ENCODE peak calls at places on chromosome 13, in ten cellular contexts. V is HFFc6; D is MV-4-11; G is psoas muscle; A is H7; X is WTC11; P is astrocyte; S is stimulated activated CD8-positive, alpha-beta memory T cell treated with anti-CD3 and anti-CD28 coated beads, Interleukin-15, amount 100 ng/mL, for 1 hour; U is uterus; M is lower leg skin. E is an unnamed sample.

GRCh38 chr13:99498304-99499161 is 2.7 kb upstream of the TM9SF2 start:
- DNase-seq in V (peak; percentile 96), D (peak; percentile 92), G (peak; percentile 98), A (peak; percentile 98), X (peak; percentile 98), P (peak; percentile 94), S (peak; percentile 88), U (peak; percentile 96), M (peak; percentile 97), E (peak; percentile 81)

GRCh38 chr13:77857810-77858209 is 60.8 kb downstream of the EDNRB start:
- DNase-seq in V (no peak), D (no peak), G (no peak), A (no peak), X (no peak), P (peak; percentile 47), S (no peak), U (no peak), M (no peak), E (no peak)

GRCh38 chr13:112606125-112607001 is 18.4 kb upstream of the TUBGCP3 start:
- DNase-seq in V (peak; percentile 84), D (peak; percentile 78), G (peak; percentile 96), A (peak; percentile 97), X (peak; percentile 96), P (peak; percentile 60), S (peak; percentile 74), U (peak; percentile 91), M (peak; percentile 86), E (peak; percentile 72)

GRCh38 chr13:23579072-23579885 is 9.1 kb downstream of the TNFRSF19 start:
- DNase-seq in V (peak; percentile 77), D (peak; percentile 52), G (peak; percentile 96), A (peak; percentile 98), X (peak; percentile 95), P (peak; percentile 66), S (peak; percentile 85), U (peak; percentile 90), M (peak; percentile 89), E (peak; percentile 77)

GRCh38 chr13:79307866-79308298 is 98.2 kb downstream of the RBM26 start:
- DNase-seq in V (peak; percentile 39), D (no peak), G (peak; percentile 39), A (no peak), X (no peak), P (peak; percentile 23), S (no peak), U (no peak), M (no peak), E (no peak)

GRCh38 chr13:80862466-80862865 is 521.5 kb upstream of the SPRY2 start:
- DNase-seq in V (no peak), D (no peak), G (no peak), A (no peak), X (no peak), P (no peak), S (no peak), U (no peak), M (no peak), E (no peak)

GRCh38 chr13:109708014-109708617 is 78.3 kb downstream of the IRS2 start:
- DNase-seq in V (no peak), D (peak; percentile 17), G (no peak), A (no peak), X (no peak), P (no peak), S (no peak), U (no peak), M (no peak), E (no peak)

GRCh38 chr13:97974773-97975172 is 21.3 kb downstream of the IPO5 start:
- DNase-seq in V (no peak), D (no peak), G (no peak), A (no peak), X (no peak), P (no peak), S (no peak), U (no peak), M (no peak), E (no peak)

GRCh38 chr13:66618702-66619101 is 611.4 kb downstream of the PCDH9 start:
- DNase-seq in V (peak; percentile 51), D (peak; percentile 6), G (no peak), A (peak; percentile 31), X (no peak), P (peak; percentile 46), S (no peak), U (no peak), M (no peak), E (no peak)

GRCh38 chr13:40170982-40171381 is 495.5 kb downstream of the FOXO1 start:
- DNase-seq in V (no peak), D (no peak), G (no peak), A (no peak), X (no peak), P (no peak), S (no peak), U (no peak), M (no peak), E (no peak)

GRCh38 chr13:40786568-40786996 is 2.8 kb upstream of the SLC25A15 start:
- DNase-seq in V (no peak), D (peak; percentile 30), G (no peak), A (no peak), X (no peak), P (no peak), S (no peak), U (no peak), M (no peak), E (no peak)

GRCh38 chr13:60329221-60329983 is 67.6 kb upstream of the TDRD3 start:
- DNase-seq in V (peak; percentile 34), D (peak; percentile 47), G (no peak), A (peak; percentile 63), X (peak; percentile 71), P (peak; percentile 14), S (no peak), U (no peak), M (no peak), E (no peak)

GRCh38 chr13:40494932-40495619 is 171.4 kb downstream of the FOXO1 start:
- DNase-seq in V (no peak), D (no peak), G (no peak), A (no peak), X (no peak), P (no peak), S (no peak), U (no peak), M (no peak), E (no peak)

E was measured in central memory CD8-positive, alpha-beta T cell.